ENCODE peak calls at places on chromosomes 5 and 9, in nine cellular contexts. R is heart right ventricle, X is foreskin fibroblast, L is MCF 10A, H is GM10248, G is cardiac fibroblast, A is AG09309, P is cardiac muscle cell, I is GM06990. T is an unnamed sample.
A peak's percentile ranks its signal among the peaks of the same experiment; 100 is the strongest.

GRCh38 chr5:88984040-88984439 is 101.1 kb upstream of the MEF2C start:
- DNase-seq in R (no peak), X (no peak), L (no peak), H (no peak), G (no peak), A (no peak), P (no peak), I (no peak), T (no peak)

GRCh38 chr9:134434896-134435506 is 108.7 kb downstream of the RXRA start:
- DNase-seq in R (peak; percentile 97), X (peak; percentile 95), L (peak; percentile 97), H (no peak), G (peak; percentile 99), A (peak; percentile 89), P (peak; percentile 54), I (no peak), T (no peak)

GRCh38 chr5:169029087-169029486 is 271.9 kb downstream of the SLIT3 start:
- DNase-seq in R (no peak), X (no peak), L (no peak), H (no peak), G (peak; percentile 36), A (peak; percentile 10), P (no peak), I (no peak), T (no peak)

GRCh38 chr9:135797507-135798302 is 95.7 kb downstream of the KCNT1 start:
- DNase-seq in R (peak; percentile 62), X (peak; percentile 41), L (peak; percentile 52), H (peak; percentile 70), G (peak; percentile 61), A (no peak), P (peak; percentile 58), I (no peak), T (peak; percentile 61)

GRCh38 chr9:129258124-129258822 is 80.2 kb upstream of the IER5L start:
- DNase-seq in R (peak; percentile 91), X (peak; percentile 87), L (peak; percentile 91), H (peak; percentile 89), G (peak; percentile 95), A (no peak), P (peak; percentile 97), I (peak; percentile 78), T (peak; percentile 94)

GRCh38 chr9:114538241-114538640 is 33.0 kb upstream of the WHRN start:
- DNase-seq in R (no peak), X (no peak), L (peak; percentile 34), H (no peak), G (no peak), A (no peak), P (no peak), I (no peak), T (peak; percentile 48)

GRCh38 chr9:125970340-125970739 is 223.2 kb downstream of the PBX3 start:
- DNase-seq in R (no peak), X (no peak), L (peak; percentile 27), H (no peak), G (no peak), A (no peak), P (no peak), I (no peak), T (no peak)

GRCh38 chr5:180142008-180142803 is 66.8 kb downstream of the RASGEF1C start:
- DNase-seq in R (no peak), X (no peak), L (no peak), H (no peak), G (no peak), A (no peak), P (no peak), I (no peak), T (no peak)

GRCh38 chr9:112743216-112743835 is 7.2 kb upstream of the SNX30 start:
- DNase-seq in R (no peak), X (no peak), L (no peak), H (no peak), G (no peak), A (no peak), P (no peak), I (peak; percentile 39), T (no peak)
- TF ChIP-seq CTCF in R (no peak), X (peak; percentile 15), L (no peak), H (no peak), G (peak; percentile 7), A (peak; percentile 47), P (peak; percentile 14), I (peak; percentile 4), T (no peak)

DNA sequence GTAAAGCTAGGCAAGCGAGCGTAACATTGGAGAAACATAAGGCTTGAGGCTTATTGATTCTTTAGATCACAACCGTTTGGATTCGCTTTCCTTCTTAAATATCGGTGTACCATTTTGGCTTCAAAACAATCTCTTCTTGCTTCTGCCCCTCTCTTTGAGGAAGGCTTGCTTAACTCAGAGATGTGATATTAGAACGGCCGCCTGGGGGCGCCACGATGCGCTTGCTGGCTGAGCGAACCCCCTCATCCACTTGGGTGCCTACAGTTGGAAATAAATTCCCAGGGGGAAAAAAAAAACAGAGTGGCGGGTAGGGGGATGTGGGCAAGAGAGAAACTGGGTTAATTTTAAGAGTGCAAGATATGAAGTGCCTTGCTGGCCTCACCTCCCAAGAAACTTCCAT is 116.0 kb downstream of the DPYSL3 start:
- DNase-seq in R (no peak), X (no peak), L (no peak), H (no peak), G (no peak), A (no peak), P (no peak), I (no peak), T (no peak)
- TF ChIP-seq CTCF in R (peak; percentile 17), X (no peak), L (peak; percentile 26), H (no peak), G (peak; percentile 52), A (peak; percentile 21), P (peak; percentile 51), I (peak; percentile 41), T (no peak)

DNA sequence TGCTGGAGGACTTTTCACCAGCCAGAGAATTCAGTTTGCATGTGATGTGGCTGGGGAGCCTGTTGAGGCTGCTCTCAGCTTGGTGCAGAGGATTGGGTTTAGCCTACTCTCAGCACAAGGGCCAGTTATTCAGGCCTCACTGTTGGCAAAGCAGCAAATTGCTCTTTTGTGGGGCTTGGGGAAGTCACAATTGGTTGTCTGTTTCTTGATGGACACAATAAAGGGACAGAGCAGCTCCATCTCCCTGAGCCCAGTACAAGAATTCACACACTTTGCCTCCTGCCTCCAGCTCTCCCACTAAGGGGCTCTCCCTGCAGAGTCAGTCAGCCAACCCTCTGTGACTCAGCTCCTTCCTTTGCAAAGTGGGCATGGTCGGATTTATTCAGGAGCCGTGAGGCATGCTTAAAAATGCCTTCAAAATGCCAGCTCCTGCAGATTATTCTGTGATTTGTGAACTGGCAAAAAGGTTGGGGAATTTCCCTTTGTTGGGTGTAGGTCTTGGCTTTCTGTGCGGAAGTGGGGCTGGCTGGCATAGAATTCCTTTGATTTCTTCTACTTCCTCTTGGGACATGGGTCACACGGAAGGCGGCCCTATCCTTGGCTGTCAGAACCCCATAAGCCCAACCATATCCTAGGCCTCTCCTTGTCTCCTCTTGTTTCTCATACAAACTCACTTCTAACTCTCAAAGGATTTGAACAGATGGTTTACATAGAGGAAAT is 118.6 kb upstream of the CD180 start:
- DNase-seq in R (no peak), X (no peak), L (peak; percentile 85), H (no peak), G (peak; percentile 78), A (no peak), P (no peak), I (no peak), T (no peak)
- TF ChIP-seq CTCF in R (no peak), X (no peak), L (no peak), H (no peak), G (no peak), A (no peak), P (no peak), I (no peak), T (no peak)

DNA sequence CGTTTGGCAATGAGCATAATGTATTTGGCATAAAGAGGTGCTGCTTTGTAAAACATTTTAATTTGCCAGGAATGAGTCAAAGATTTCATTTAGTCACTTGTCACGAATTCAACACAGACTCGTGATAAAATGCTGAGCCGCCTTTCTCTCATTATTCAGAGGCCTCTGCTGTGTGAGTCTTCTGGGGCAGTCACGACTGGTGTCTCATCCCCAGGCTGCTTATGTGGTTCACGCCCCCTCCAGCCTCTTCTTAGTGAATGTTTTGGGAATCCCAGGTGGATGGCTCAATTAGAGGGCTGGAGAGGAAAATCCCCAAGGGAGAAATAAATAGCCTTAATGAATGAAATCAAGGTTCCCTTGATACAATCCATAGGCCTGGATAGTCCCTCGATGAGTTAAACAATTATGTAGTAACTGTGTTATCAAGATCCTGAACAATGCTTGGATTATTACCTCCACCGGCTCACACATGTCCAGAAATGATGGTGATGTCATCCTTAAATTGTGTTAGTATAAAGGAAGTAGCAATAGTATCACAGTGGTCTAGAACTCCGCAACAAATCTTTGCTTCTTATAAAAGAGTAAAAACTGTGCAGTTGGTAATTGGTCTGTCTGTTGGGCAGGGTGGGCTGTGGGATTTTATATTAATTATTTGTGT is 192.1 kb upstream of the ADAMTS16 start:
- DNase-seq in R (no peak), X (no peak), L (no peak), H (no peak), G (no peak), A (no peak), P (no peak), I (no peak), T (no peak)
- TF ChIP-seq CTCF in R (no peak), X (no peak), L (no peak), H (no peak), G (no peak), A (no peak), P (no peak), I (no peak), T (no peak)

DNA sequence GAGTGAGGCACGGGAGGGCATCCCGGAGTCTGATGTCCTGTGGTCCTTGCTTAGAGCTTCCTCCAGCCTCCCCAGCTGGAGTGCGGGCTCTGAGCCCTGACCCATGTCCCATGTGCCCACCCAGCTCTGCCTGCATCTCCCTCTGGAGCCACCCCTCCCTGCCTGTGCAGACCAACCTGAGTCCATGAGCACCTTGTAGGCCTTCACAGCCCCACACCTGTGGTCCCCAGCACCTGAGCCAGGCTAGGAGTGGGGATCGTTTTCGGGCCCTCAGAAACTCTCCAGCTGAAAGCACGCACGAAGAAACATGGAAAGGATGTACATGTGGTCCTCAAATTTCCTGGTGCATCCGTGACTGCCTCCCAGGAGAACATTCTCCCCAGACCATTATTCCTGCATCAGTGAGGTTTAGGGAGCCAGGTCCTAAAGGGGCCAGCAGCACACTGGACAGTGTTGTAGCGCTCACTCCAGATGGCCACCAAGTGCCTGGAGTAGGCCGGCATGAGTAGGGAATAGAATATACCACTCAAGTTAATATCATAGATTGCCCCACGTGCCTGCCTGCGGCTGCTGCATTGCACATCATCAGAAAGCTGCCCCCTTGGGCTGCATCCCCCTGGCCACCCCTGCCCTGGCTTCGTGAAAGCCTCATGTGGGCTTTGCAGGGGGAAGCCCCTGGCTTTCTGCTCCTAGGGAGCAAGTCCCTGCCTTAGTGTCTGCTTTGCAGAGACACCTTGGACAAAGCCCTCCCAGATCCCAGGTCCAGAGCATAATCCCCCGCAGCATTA is 80.6 kb downstream of the WNK2 start:
- DNase-seq in R (no peak), X (no peak), L (no peak), H (peak; percentile 12), G (no peak), A (no peak), P (no peak), I (no peak), T (no peak)
- TF ChIP-seq CTCF in R (no peak), X (no peak), L (no peak), H (no peak), G (no peak), A (no peak), P (no peak), I (no peak), T (no peak)

T was measured in activated CD8-positive, alpha-beta T cell treated with anti-CD3 and anti-CD28 coated beads for 36 hours.